ENCODE peak calls at places on chromosomes 7 and 10, in eight cellular contexts. L, T, A, G, I, J, Y and E are unnamed samples.

GRCh38 chr7:44280636-44280992 is 44.8 kb downstream of the CAMK2B start:
- DNase-seq in J (no peak), T (no peak), G (no peak), L (no peak), I (no peak), Y (no peak), A (no peak), E (no peak)

GRCh38 chr10:110368002-110368401 is 63.3 kb upstream of the SMNDC1 start:
- DNase-seq in A (no peak), T (peak; percentile 86), I (peak; percentile 30), J (peak; percentile 54), L (no peak), G (no peak), Y (peak; percentile 32), E (no peak)

GRCh38 chr10:5089869-5090268 is 4.3 kb upstream of the AKR1C3 start:
- DNase-seq in J (no peak), I (peak; percentile 45), A (no peak), L (no peak), T (peak; percentile 34), G (no peak), Y (peak; percentile 8), E (no peak)

GRCh38 chr10:82440775-82441174 is 565.8 kb downstream of the NRG3 start:
- DNase-seq in J (no peak), T (no peak), Y (no peak), A (peak; percentile 32), I (no peak), L (no peak), G (no peak), E (no peak)

GRCh38 chr10:63766766-63767505 is 245.7 kb downstream of the REEP3 start:
- DNase-seq in A (no peak), G (no peak), L (no peak), J (no peak), T (peak; percentile 77), Y (no peak), I (peak; percentile 47), E (no peak)

GRCh38 chr7:98866765-98867164 is 3.0 kb downstream of the TMEM130 start:
- DNase-seq in G (no peak), J (no peak), A (no peak), Y (no peak), L (no peak), I (no peak), T (no peak), E (no peak)

GRCh38 chr7:32033006-32033405 is 37.2 kb downstream of the PDE1C start:
- DNase-seq in I (peak; percentile 46), J (no peak), G (no peak), T (no peak), Y (no peak), L (no peak), A (peak; percentile 46), E (no peak)

GRCh38 chr7:69182596-69183467 is 415.4 kb upstream of the AUTS2 start:
- DNase-seq in I (no peak), J (no peak), A (no peak), L (no peak), G (no peak), Y (no peak), T (no peak), E (no peak)

GRCh38 chr10:1434912-1435692 is 302.2 kb downstream of the ADARB2 start:
- DNase-seq in L (peak; percentile 73), T (no peak), I (no peak), Y (no peak), G (no peak), J (no peak), A (no peak), E (no peak)

GRCh38 chr7:44307301-44307900 is 18.0 kb downstream of the CAMK2B start:
- DNase-seq in A (peak; percentile 50), T (peak; percentile 44), I (peak; percentile 78), L (peak; percentile 77), J (peak; percentile 30), G (no peak), Y (peak; percentile 44), E (no peak)

GRCh38 chr10:1280436-1281401 is 224.5 kb downstream of the WDR37 start:
- DNase-seq in T (no peak), J (no peak), A (no peak), G (no peak), Y (no peak), L (peak; percentile 49), I (no peak), E (no peak)

GRCh38 chr10:48501806-48502771 is 102.8 kb downstream of the ARHGAP22 start:
- DNase-seq in A (no peak), T (no peak), Y (no peak), G (no peak), J (no peak), I (no peak), L (peak; percentile 49), E (no peak)

GRCh38 chr7:143452495-143452894 is 9.2 kb downstream of the TAS2R60 start:
- DNase-seq in Y (no peak), I (no peak), J (no peak), L (no peak), A (no peak), G (no peak), T (no peak), E (no peak)

GRCh38 chr10:92265687-92266258 is 25.1 kb downstream of the CPEB3 start:
- DNase-seq in T (no peak), Y (no peak), J (no peak), L (no peak), A (no peak), I (no peak), G (no peak), E (no peak)

GRCh38 chr7:30613366-30614325 is 19.0 kb downstream of the GARS1 start:
- DNase-seq in J (no peak), Y (no peak), L (no peak), A (no peak), I (peak; percentile 13), T (peak; percentile 47), G (no peak), E (no peak)